ENCODE peak calls at places on chromosome 12, in four cellular contexts. J is NCI-H446; R is stimulated activated CD4-positive, alpha-beta T cell treated with anti-CD3 and anti-CD28 coated beads, Interleukin-1b, Interleukin-23, amount 100 ng/mL, for 4 hours; B is NCI-H2029 treated with DMSO at 0.1 percent for 48 hours. M is an unnamed sample.

GRCh38 chr12:63151061-63151897 is at the start of gene AVPR1A:
- DNase-seq in J (no peak), R (no peak), B (no peak), M (no peak)

GRCh38 chr12:67410246-67410645 is 141.1 kb downstream of the CAND1 start:
- DNase-seq in J (peak), R (no peak), B (no peak), M (no peak)

GRCh38 chr12:85836716-85837100 is 499 bp upstream of the RASSF9 start:
- DNase-seq in J (no peak), R (no peak), B (no peak), M (no peak)

GRCh38 chr12:25975682-25976081 is 17.2 kb downstream of the RASSF8 start:
- DNase-seq in J (no peak), R (no peak), B (no peak), M (no peak)

GRCh38 chr12:112823582-112824149 is 32.1 kb downstream of the RPH3A start:
- DNase-seq in J (no peak), R (no peak), B (no peak), M (no peak)

GRCh38 chr12:82411561-82412230 is 53.4 kb downstream of the METTL25 start:
- DNase-seq in J (no peak), R (no peak), B (no peak), M (no peak)

GRCh38 chr12:63782466-63782865 is 2.8 kb downstream of the RXYLT1 start:
- DNase-seq in J (no peak), R (no peak), B (no peak), M (no peak)

GRCh38 chr12:111437816-111438454 is 32.2 kb downstream of the SH2B3 start:
- DNase-seq in J (no peak), R (no peak), B (no peak), M (no peak)

GRCh38 chr12:76544601-76545261 is 14.8 kb downstream of the OSBPL8 start:
- DNase-seq in J (no peak), R (no peak), B (no peak), M (no peak)